ENCODE peak calls at places on chromosomes 1 and 21, in seven cellular contexts. H is IMR-90, Y is cerebellum, W is M059J, Q is left ventricle myocardium superior, S is head of caudate nucleus, D is fibroblast of lung. P is an unnamed sample.

GRCh38 chr1:228071839-228072657 is 10.5 kb upstream of the ARF1 start:
- DNase-seq in H (no peak), Y (no peak), W (no peak), Q (no peak), S (no peak), D (no peak), P (no peak)

GRCh38 chr1:180586671-180587155 is 27.9 kb downstream of the OVAAL start:
- DNase-seq in H (peak; percentile 80), Y (peak; percentile 38), W (peak; percentile 93), Q (no peak), S (no peak), D (peak; percentile 92), P (peak; percentile 43)

GRCh38 chr1:55378582-55378981 is 163.4 kb upstream of the USP24 start:
- DNase-seq in H (peak; percentile 64), Y (no peak), W (peak; percentile 93), Q (no peak), S (no peak), D (peak; percentile 64), P (peak; percentile 73)

GRCh38 chr21:32182449-32182848 is 96.4 kb downstream of the MIS18A start:
- DNase-seq in H (no peak), Y (no peak), W (no peak), Q (no peak), S (no peak), D (no peak), P (no peak)

GRCh38 chr1:117645343-117645742 is 39.5 kb downstream of the TENT5C start:
- DNase-seq in H (no peak), Y (no peak), W (no peak), Q (no peak), S (no peak), D (no peak), P (no peak)

GRCh38 chr1:242205622-242206489 is 207.0 kb upstream of the MAP1LC3C start:
- DNase-seq in H (no peak), Y (peak; percentile 47), W (no peak), Q (no peak), S (peak; percentile 40), D (peak; percentile 13), P (no peak)

GRCh38 chr1:227621211-227621610 is 57.9 kb downstream of the ZNF678 start:
- DNase-seq in H (no peak), Y (no peak), W (no peak), Q (no peak), S (no peak), D (peak; percentile 15), P (no peak)

GRCh38 chr21:33136898-33137502 is 67.1 kb downstream of the OLIG1 start:
- DNase-seq in H (no peak), Y (no peak), W (no peak), Q (no peak), S (no peak), D (no peak), P (no peak)

GRCh38 chr1:203440780-203441179 is 34.8 kb upstream of the PRELP start:
- DNase-seq in H (peak; percentile 72), Y (peak; percentile 68), W (peak; percentile 67), Q (peak; percentile 86), S (peak; percentile 56), D (peak; percentile 74), P (peak; percentile 80)

GRCh38 chr1:2212542-2213491 is 15.3 kb upstream of the SKI start:
- DNase-seq in H (peak; percentile 96), Y (peak; percentile 94), W (peak; percentile 98), Q (peak; percentile 93), S (peak; percentile 77), D (peak; percentile 95), P (peak; percentile 95)

GRCh38 chr1:107093385-107093784 is 36.9 kb downstream of the PRMT6 start:
- DNase-seq in H (no peak), Y (no peak), W (peak; percentile 25), Q (no peak), S (no peak), D (no peak), P (no peak)

GRCh38 chr1:117565083-117565556 is 40.7 kb upstream of the TENT5C start:
- DNase-seq in H (no peak), Y (no peak), W (no peak), Q (no peak), S (no peak), D (no peak), P (no peak)

GRCh38 chr1:24318988-24319863 is at the start of gene GRHL3:
- DNase-seq in H (no peak), Y (peak; percentile 28), W (peak; percentile 55), Q (no peak), S (no peak), D (peak; percentile 35), P (peak; percentile 76)

GRCh38 chr1:119626146-119626545 is 21.9 kb downstream of the ZNF697 start:
- DNase-seq in H (no peak), Y (no peak), W (no peak), Q (no peak), S (no peak), D (no peak), P (no peak)

GRCh38 chr1:115073298-115074087 is 15.8 kb downstream of the TSPAN2 start:
- DNase-seq in H (no peak), Y (no peak), W (no peak), Q (peak; percentile 49), S (no peak), D (no peak), P (no peak)

GRCh38 chr1:54324031-54324654 is 82.1 kb downstream of the SSBP3 start:
- DNase-seq in H (peak; percentile 19), Y (no peak), W (no peak), Q (peak; percentile 67), S (peak; percentile 53), D (peak; percentile 79), P (no peak)

GRCh38 chr1:24018611-24019580 is 38.8 kb upstream of the SRSF10 start:
- DNase-seq in H (peak; percentile 99), Y (peak; percentile 15), W (peak; percentile 99), Q (peak; percentile 96), S (peak; percentile 68), D (peak; percentile 99), P (peak; percentile 98)

GRCh38 chr1:67515324-67516080 is 85.3 kb upstream of the SERBP1 start:
- DNase-seq in H (no peak), Y (no peak), W (no peak), Q (no peak), S (no peak), D (no peak), P (no peak)

GRCh38 chr1:36161656-36162531 is 5.9 kb downstream of the MAP7D1 start:
- DNase-seq in H (no peak), Y (no peak), W (peak; percentile 69), Q (no peak), S (peak; percentile 62), D (peak; percentile 64), P (peak; percentile 73)

GRCh38 chr1:85148524-85149250 is 52.1 kb downstream of the SYDE2 start:
- DNase-seq in H (peak; percentile 64), Y (no peak), W (peak; percentile 66), Q (no peak), S (no peak), D (peak; percentile 62), P (no peak)

P was measured in hepatocyte.